ENCODE peak calls at places on chromosomes 11 and 22, in five cellular contexts. One of them, this sample, is unnamed.

GRCh38 chr11:33920838-33921613 is 29.1 kb upstream of the LMO2 start:
- DNase-seq in spleen: no peak
- DNase-seq in pancreas: no peak
- DNase-seq in IMR-90: no peak
- DNase-seq in HFF-Myc: no peak
- DNase-seq in this sample: no peak

GRCh38 chr11:119791701-119792151 is 62.7 kb upstream of the NECTIN1 start:
- DNase-seq in pancreas: no peak
- DNase-seq in IMR-90: peak; percentile 37
- DNase-seq in spleen: peak; percentile 27
- DNase-seq in HFF-Myc: no peak
- DNase-seq in this sample: no peak

GRCh38 chr11:111305403-111305802 is 7.1 kb downstream of the POU2AF3 start:
- DNase-seq in IMR-90: no peak
- DNase-seq in pancreas: no peak
- DNase-seq in HFF-Myc: no peak
- DNase-seq in spleen: no peak
- DNase-seq in this sample: peak; percentile 93

GRCh38 chr11:134276396-134277175 is 407 bp downstream of the GLB1L3 start:
- DNase-seq in HFF-Myc: no peak
- DNase-seq in IMR-90: no peak
- DNase-seq in pancreas: peak; percentile 73
- DNase-seq in spleen: no peak
- DNase-seq in this sample: no peak

GRCh38 chr11:11243258-11243789 is 109.7 kb downstream of the CSNK2A3 start:
- DNase-seq in HFF-Myc: no peak
- DNase-seq in pancreas: no peak
- DNase-seq in spleen: no peak
- DNase-seq in IMR-90: no peak
- DNase-seq in this sample: no peak

GRCh38 chr11:125451400-125452124 is 44.5 kb downstream of the FEZ1 start:
- DNase-seq in pancreas: no peak
- DNase-seq in IMR-90: peak; percentile 25
- DNase-seq in spleen: no peak
- DNase-seq in HFF-Myc: no peak
- DNase-seq in this sample: no peak

GRCh38 chr11:42234381-42235035 is 775.1 kb upstream of the LRRC4C start:
- DNase-seq in spleen: no peak
- DNase-seq in IMR-90: no peak
- DNase-seq in HFF-Myc: no peak
- DNase-seq in pancreas: no peak
- DNase-seq in this sample: no peak

GRCh38 chr11:65779919-65780769 is 632 bp downstream of the AP5B1 start:
- DNase-seq in IMR-90: peak; percentile 67
- DNase-seq in pancreas: peak; percentile 94
- DNase-seq in spleen: peak; percentile 96
- DNase-seq in HFF-Myc: peak; percentile 29
- DNase-seq in this sample: no peak

GRCh38 chr11:18010271-18010670 is 2.6 kb downstream of the SERGEF start:
- DNase-seq in HFF-Myc: no peak
- DNase-seq in spleen: no peak
- DNase-seq in IMR-90: no peak
- DNase-seq in pancreas: no peak
- DNase-seq in this sample: no peak

GRCh38 chr11:16098827-16099226 is 257.5 kb downstream of the SOX6 start:
- DNase-seq in HFF-Myc: no peak
- DNase-seq in spleen: no peak
- DNase-seq in pancreas: no peak
- DNase-seq in IMR-90: peak; percentile 31
- DNase-seq in this sample: no peak

GRCh38 chr22:23580586-23581251 is 629 bp upstream of the IGLL1 start:
- DNase-seq in pancreas: no peak
- DNase-seq in spleen: no peak
- DNase-seq in HFF-Myc: no peak
- DNase-seq in IMR-90: no peak
- DNase-seq in this sample: no peak

GRCh38 chr11:94417386-94417987 is 16.3 kb upstream of the GPR83 start:
- DNase-seq in pancreas: no peak
- DNase-seq in HFF-Myc: peak; percentile 15
- DNase-seq in IMR-90: peak; percentile 59
- DNase-seq in spleen: no peak
- DNase-seq in this sample: peak; percentile 2
- TF ChIP-seq CTCF in pancreas: no peak
- TF ChIP-seq CTCF in HFF-Myc: peak; percentile 49
- TF ChIP-seq CTCF in IMR-90: peak; percentile 70
- TF ChIP-seq CTCF in spleen: no peak
- TF ChIP-seq CTCF in this sample: peak; percentile 57

DNA sequence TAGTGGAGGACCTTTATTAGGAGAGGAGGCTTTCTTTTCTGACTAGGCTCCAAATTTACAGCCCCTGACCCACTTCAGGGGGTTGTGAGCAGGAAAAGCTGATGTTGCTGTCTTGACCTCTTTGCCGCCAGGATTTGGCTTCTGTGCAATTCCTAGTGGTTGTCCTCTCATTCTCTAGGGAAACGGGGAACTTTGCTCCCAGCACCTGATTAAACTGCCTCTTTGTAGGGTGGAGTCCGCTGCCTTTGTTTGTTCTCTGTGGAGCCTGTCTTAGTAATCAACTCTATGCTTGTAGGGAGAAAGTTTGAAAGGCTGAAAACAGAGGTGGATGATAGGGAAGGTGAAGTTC is 16.3 kb downstream of the CTNND1 start:
- DNase-seq in HFF-Myc: no peak
- DNase-seq in IMR-90: no peak
- DNase-seq in spleen: no peak
- DNase-seq in pancreas: no peak
- DNase-seq in this sample: no peak
- H3K4me3 ChIP-seq in HFF-Myc: peak overlapping the region; percentile 28
- H3K4me3 ChIP-seq in IMR-90: peak overlapping the region; percentile 5
- H3K4me3 ChIP-seq in spleen: no peak overlapping the region
- H3K4me3 ChIP-seq in pancreas: no peak overlapping the region
- H3K4me3 ChIP-seq in this sample: peak overlapping the region; percentile 29

GRCh38 chr11:72127923-72128322 is 7.6 kb upstream of the FOLR3 start:
- DNase-seq in HFF-Myc: no peak
- DNase-seq in IMR-90: no peak
- DNase-seq in spleen: no peak
- DNase-seq in pancreas: no peak
- DNase-seq in this sample: no peak
- TF ChIP-seq CTCF in HFF-Myc: no peak
- TF ChIP-seq CTCF in IMR-90: no peak
- TF ChIP-seq CTCF in spleen: no peak
- TF ChIP-seq CTCF in pancreas: no peak
- TF ChIP-seq CTCF in this sample: no peak

GRCh38 chr22:46535876-46536558 is 1.4 kb downstream of the CELSR1 start:
- DNase-seq in HFF-Myc: no peak
- DNase-seq in spleen: no peak
- DNase-seq in pancreas: no peak
- DNase-seq in IMR-90: no peak
- DNase-seq in this sample: no peak
- H3K4me3 ChIP-seq in HFF-Myc: no peak overlapping the region
- H3K4me3 ChIP-seq in spleen: no peak overlapping the region
- H3K4me3 ChIP-seq in pancreas: no peak overlapping the region
- H3K4me3 ChIP-seq in IMR-90: no peak overlapping the region
- H3K4me3 ChIP-seq in this sample: no peak overlapping the region

DNA sequence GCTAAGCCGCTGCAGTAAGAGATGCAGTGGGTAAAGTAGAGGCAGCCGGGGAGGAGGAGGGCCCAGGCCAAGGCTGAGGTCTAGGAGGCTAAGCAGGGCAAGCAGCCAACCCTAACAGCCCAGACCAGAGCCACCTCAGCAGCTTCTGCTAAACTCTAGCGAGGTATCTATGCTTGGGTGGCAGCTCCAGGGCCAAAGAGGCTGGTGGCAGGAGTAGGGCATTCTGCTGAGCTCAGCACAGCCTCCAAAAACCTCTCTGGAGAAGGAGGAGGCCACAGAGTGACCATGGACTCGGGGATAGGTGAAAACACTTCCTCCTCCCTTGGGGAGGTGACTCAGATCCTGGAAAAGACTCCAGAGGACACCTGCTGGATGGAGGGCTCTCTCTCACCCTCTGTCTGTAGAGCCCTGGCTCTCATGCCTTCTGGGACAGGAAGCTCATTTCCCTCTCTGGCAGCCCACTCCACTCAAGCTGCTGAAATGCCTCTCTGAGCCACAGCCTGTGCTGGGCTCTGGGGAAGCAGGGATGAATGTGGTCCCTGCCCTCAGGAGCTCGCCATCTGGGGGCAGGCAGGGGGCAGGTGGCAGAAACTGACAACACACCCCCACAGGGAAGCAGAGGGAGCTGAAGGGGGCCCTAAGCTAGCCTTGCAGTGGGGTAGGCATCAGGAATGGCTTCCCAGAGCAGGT is 16.5 kb upstream of the TPBGL start:
- DNase-seq in IMR-90: no peak
- DNase-seq in spleen: no peak
- DNase-seq in HFF-Myc: no peak
- DNase-seq in pancreas: no peak
- DNase-seq in this sample: no peak
- TF ChIP-seq CTCF in IMR-90: no peak
- TF ChIP-seq CTCF in spleen: no peak
- TF ChIP-seq CTCF in HFF-Myc: no peak
- TF ChIP-seq CTCF in pancreas: no peak
- TF ChIP-seq CTCF in this sample: no peak

DNA sequence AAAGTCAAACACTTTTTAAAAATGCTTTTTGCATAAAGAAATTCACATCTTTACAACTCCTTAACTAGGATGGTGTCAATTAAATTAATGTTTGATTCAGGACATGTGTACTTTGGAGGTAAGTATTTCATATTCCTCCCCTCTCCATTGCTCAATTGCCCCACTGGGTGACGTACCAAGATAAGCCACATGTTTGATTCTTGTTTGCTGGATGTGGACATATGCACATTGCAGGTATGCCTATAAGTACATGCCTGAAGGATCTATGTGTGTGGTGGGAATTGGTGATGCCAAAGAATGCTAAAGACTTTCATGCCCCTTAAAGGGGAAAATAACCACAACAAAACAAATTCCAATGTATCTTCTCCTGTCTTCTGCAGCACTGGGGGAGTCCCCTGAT is 5.8 kb downstream of the CD44 start:
- DNase-seq in HFF-Myc: no peak
- DNase-seq in IMR-90: peak; percentile 72
- DNase-seq in spleen: no peak
- DNase-seq in pancreas: no peak
- DNase-seq in this sample: no peak
- H3K4me3 ChIP-seq in HFF-Myc: peak overlapping the region; percentile 78
- H3K4me3 ChIP-seq in IMR-90: no peak overlapping the region
- H3K4me3 ChIP-seq in spleen: no peak overlapping the region
- H3K4me3 ChIP-seq in pancreas: no peak overlapping the region
- H3K4me3 ChIP-seq in this sample: no peak overlapping the region

This sample was measured in LNCaP clone FGC.